ENCODE peak calls at places on chromosomes 13 and 19, in six cellular contexts. Y is H1, J is GM12892, S is GM12878, L is HepG2, U is K562. I is an unnamed sample.

GRCh38 chr19:27746691-27747380 is 1466.1 kb downstream of the UQCRFS1 start:
- DNase-seq in S (no peak), J (no peak), U (peak; percentile 11), L (no peak), Y (peak; percentile 69), I (peak; percentile 3)

GRCh38 chr19:19459707-19460251 is 54.3 kb downstream of the GATAD2A start:
- DNase-seq in Y (no peak), S (no peak), J (no peak), U (no peak), L (no peak), I (no peak)

GRCh38 chr19:54178581-54179261 is 5.8 kb upstream of the TMC4 start:
- DNase-seq in Y (peak; percentile 87), L (no peak), J (no peak), U (peak; percentile 41), S (no peak), I (no peak)

GRCh38 chr13:49386664-49387063 is 57.2 kb downstream of the CAB39L start:
- DNase-seq in U (no peak), J (no peak), L (no peak), Y (no peak), S (no peak), I (no peak)

GRCh38 chr13:72983085-72983768 is 75.6 kb upstream of the KLF5 start:
- DNase-seq in U (no peak), J (no peak), S (no peak), L (peak; percentile 30), Y (no peak), I (no peak)

GRCh38 chr13:44692173-44692713 is 116.1 kb upstream of the TSC22D1 start:
- DNase-seq in U (no peak), S (no peak), J (no peak), Y (no peak), L (no peak), I (no peak)

GRCh38 chr13:67048084-67048792 is 181.9 kb downstream of the PCDH9 start:
- DNase-seq in Y (no peak), J (no peak), S (no peak), U (no peak), L (no peak), I (no peak)

GRCh38 chr13:101698400-101698799 is 245.9 kb downstream of the ITGBL1 start:
- DNase-seq in Y (no peak), L (no peak), U (no peak), J (no peak), S (no peak), I (no peak)

GRCh38 chr13:69565334-69565733 is 542.3 kb upstream of the ATXN8OS start:
- DNase-seq in J (no peak), Y (no peak), U (peak; percentile 8), S (peak; percentile 12), L (peak; percentile 52), I (peak; percentile 4)

DNA sequence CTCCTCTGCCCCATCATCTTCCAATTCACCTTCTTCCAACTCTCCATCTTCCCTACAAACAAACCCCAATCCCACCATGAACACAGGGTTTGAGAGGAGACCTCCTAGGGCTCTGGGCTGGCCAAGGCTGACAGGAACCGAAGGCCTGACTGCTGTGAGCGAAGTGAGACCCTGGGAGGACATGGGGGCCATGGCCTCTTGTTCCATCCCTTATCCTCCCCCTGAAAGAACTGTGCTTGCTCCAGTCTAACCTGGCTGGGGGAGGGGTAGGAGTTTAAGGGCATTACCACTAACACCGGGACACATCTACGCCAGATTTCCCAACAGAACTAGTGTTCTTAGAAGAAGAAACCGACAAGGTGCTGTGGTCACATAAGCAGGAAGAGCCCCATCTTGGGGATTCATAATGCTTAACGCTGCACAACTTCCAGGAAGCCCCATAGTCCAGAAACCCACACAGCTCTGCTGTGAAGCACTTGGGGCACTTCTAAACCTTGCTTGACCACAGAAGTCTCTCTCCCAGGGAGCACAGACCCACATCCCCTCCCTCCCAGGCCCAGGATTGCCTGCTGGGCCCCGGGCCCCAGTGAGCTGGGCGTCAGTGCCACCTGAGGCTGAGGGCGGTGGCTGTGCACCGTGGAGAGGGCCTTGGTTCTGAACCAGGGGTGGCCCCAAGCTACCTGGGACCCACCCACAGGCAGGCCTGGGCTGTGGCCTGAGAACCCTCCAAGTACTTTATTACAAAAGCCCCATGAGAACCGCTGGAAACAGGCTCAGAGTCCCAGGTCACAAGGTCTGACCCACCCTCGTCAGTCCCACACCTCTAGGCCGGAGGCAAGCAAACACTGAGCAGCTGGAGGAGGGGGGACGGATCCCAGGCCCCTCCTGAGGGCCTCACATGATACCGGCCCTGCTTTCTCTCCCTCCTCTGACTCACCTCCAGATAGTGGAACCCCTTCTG is 18.7 kb downstream of the ZC3H4 start:
- DNase-seq in L (peak; percentile 85), S (no peak), J (no peak), U (no peak), Y (no peak), I (no peak)
- TF ChIP-seq TAF1 in L (no peak), S (peak; percentile 13), J (no peak), U (no peak), Y (no peak), I (no peak)

DNA sequence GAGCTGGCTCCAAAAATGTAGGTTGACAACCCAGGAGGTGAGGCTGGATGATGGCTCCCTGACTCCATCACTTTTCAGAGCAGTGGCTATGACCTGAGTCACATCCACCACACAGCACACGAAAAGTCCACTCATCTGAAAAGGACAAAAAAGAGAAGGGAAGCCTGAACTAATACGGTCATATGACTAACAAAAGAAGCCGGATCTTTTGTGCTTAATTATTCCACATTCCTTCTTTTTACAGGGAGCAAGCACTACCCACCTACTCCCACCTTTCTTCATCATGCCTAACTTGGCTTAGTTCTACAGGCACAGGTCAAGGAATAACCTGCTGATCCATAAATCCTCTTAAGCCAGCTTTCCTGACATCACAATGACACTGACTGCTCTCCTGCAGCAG is 601.3 kb upstream of the MIR17HG start:
- DNase-seq in Y (no peak), S (no peak), J (no peak), L (no peak), U (no peak), I (no peak)
- TF ChIP-seq POLR2A in Y (no peak), S (no peak), J (no peak), L (no peak), U (no peak), I (no peak)

GRCh38 chr19:1757468-1758230 is 4.3 kb downstream of the ONECUT3 start:
- DNase-seq in S (no peak), U (peak; percentile 45), L (no peak), J (no peak), Y (no peak), I (no peak)
- TF ChIP-seq TAF1 in S (no peak), U (no peak), L (no peak), J (no peak), Y (no peak), I (no peak)

GRCh38 chr19:1266116-1266817 is 2.9 kb upstream of the CIRBP start:
- DNase-seq in Y (peak; percentile 97), U (peak; percentile 87), S (no peak), J (peak; percentile 88), L (peak; percentile 80), I (peak; percentile 81)
- TF ChIP-seq POLR2A in Y (no peak), U (peak; percentile 31), S (peak; percentile 31), J (no peak), L (no peak), I (no peak)

GRCh38 chr19:46842791-46843190 is 7.9 kb downstream of the AP2S1 start:
- DNase-seq in U (no peak), Y (no peak), S (no peak), J (no peak), L (no peak), I (no peak)
- TF ChIP-seq TAF1 in U (no peak), Y (no peak), S (no peak), J (no peak), L (no peak), I (no peak)

I was measured in GM12891.